ENCODE peak calls at places on chromosomes 12 and 14, in eight cellular contexts. N is body of pancreas; M is H9; D is keratinocyte; O is CD4-positive, CD25-positive, alpha-beta regulatory T cell; X is effector memory CD4-positive, alpha-beta T cell; V is upper lobe of right lung; S is CD8-positive, alpha-beta T cell. U is an unnamed sample.

GRCh38 chr14:50812856-50813543 is 18.0 kb downstream of the NIN start:
- DNase-seq in V (no peak), D (no peak), S (no peak), M (no peak), N (no peak), O (no peak), X (no peak), U (no peak)

GRCh38 chr12:107775093-107775721 is 703 bp downstream of the ASCL4 start:
- DNase-seq in O (no peak), N (no peak), M (peak), D (no peak), X (no peak), V (peak), S (no peak), U (no peak)

GRCh38 chr14:89564999-89565398 is 148.0 kb upstream of the FOXN3 start:
- DNase-seq in V (no peak), N (no peak), X (no peak), O (no peak), S (no peak), M (no peak), D (no peak), U (no peak)

GRCh38 chr12:124024263-124024678 is 51.3 kb downstream of the ZNF664 start:
- DNase-seq in D (no peak), M (peak), O (no peak), X (no peak), N (no peak), S (no peak), V (no peak), U (no peak)

GRCh38 chr12:59452259-59452658 is 143.6 kb upstream of the SLC16A7 start:
- DNase-seq in X (no peak), O (no peak), S (no peak), M (no peak), N (no peak), V (no peak), D (no peak), U (no peak)

GRCh38 chr14:89407856-89408255 is 9.2 kb downstream of the FOXN3 start:
- DNase-seq in O (no peak), S (no peak), X (no peak), V (no peak), D (no peak), M (no peak), N (no peak), U (no peak)

GRCh38 chr14:100107236-100107635 is 42.0 kb downstream of the EVL start:
- DNase-seq in D (peak), S (no peak), O (no peak), V (peak), M (no peak), X (no peak), N (no peak), U (peak)

GRCh38 chr12:71426648-71427047 is 12.9 kb upstream of the LGR5 start:
- DNase-seq in S (no peak), N (no peak), D (no peak), V (no peak), X (no peak), O (no peak), M (no peak), U (no peak)

GRCh38 chr12:92059976-92060375 is 85.7 kb downstream of the BTG1 start:
- DNase-seq in V (no peak), M (no peak), O (no peak), X (no peak), N (no peak), S (no peak), D (no peak), U (no peak)

GRCh38 chr12:27572486-27573255 is 48.7 kb downstream of the PPFIBP1 start:
- DNase-seq in D (no peak), S (no peak), V (no peak), X (no peak), O (no peak), N (no peak), M (no peak), U (no peak)

GRCh38 chr14:79842270-79842669 is 369.0 kb downstream of the DIO2 start:
- DNase-seq in N (peak), S (no peak), X (no peak), M (no peak), D (no peak), O (no peak), V (no peak), U (peak)

GRCh38 chr14:96031691-96032090 is 7.5 kb upstream of the C14orf132 start:
- DNase-seq in D (no peak), V (no peak), S (no peak), O (no peak), X (no peak), M (no peak), N (no peak), U (no peak)

GRCh38 chr12:53966385-53967133 is 6.4 kb upstream of the HOXC11 start:
- DNase-seq in S (no peak), X (no peak), D (no peak), M (no peak), N (no peak), V (no peak), O (no peak), U (no peak)

GRCh38 chr12:120388711-120389431 is 19.9 kb upstream of the MSI1 start:
- DNase-seq in D (no peak), O (no peak), M (peak), N (no peak), X (no peak), V (no peak), S (no peak), U (no peak)

GRCh38 chr14:61749867-61750266 is 12.4 kb upstream of the SNAPC1 start:
- DNase-seq in S (no peak), X (no peak), O (no peak), V (no peak), D (no peak), N (no peak), M (no peak), U (no peak)

GRCh38 chr12:109760930-109761630 is 47.5 kb downstream of the FAM222A start:
- DNase-seq in X (no peak), O (no peak), N (peak), M (peak), V (peak), D (no peak), S (peak), U (no peak)

GRCh38 chr12:26821212-26821701 is 11.7 kb downstream of the ITPR2 start:
- DNase-seq in M (no peak), X (no peak), S (no peak), D (no peak), N (no peak), V (no peak), O (no peak), U (no peak)

GRCh38 chr14:103294091-103294490 is 39.9 kb upstream of the EIF5 start:
- DNase-seq in X (no peak), V (peak), O (no peak), S (no peak), N (no peak), D (no peak), M (no peak), U (no peak)

GRCh38 chr12:130013771-130014484 is 110.1 kb upstream of the TMEM132D start:
- DNase-seq in M (peak), O (no peak), S (no peak), X (no peak), D (no peak), N (peak), V (peak), U (no peak)

GRCh38 chr12:12819752-12820311 is 6.7 kb downstream of the DDX47 start:
- DNase-seq in X (no peak), D (peak), M (no peak), N (no peak), O (no peak), V (no peak), S (no peak), U (peak)

GRCh38 chr14:46580941-46581671 is 70.5 kb downstream of the RPL10L start:
- DNase-seq in M (peak), N (no peak), S (no peak), D (no peak), O (no peak), V (no peak), X (no peak), U (no peak)

GRCh38 chr14:104895786-104896642 is 28.7 kb upstream of the PLD4 start:
- DNase-seq in M (peak), S (no peak), N (peak), D (no peak), O (no peak), V (peak), X (no peak), U (no peak)

GRCh38 chr14:41521891-41522290 is 84.8 kb upstream of the LRFN5 start:
- DNase-seq in D (no peak), M (no peak), V (no peak), S (no peak), X (no peak), N (no peak), O (no peak), U (peak)

GRCh38 chr14:29925106-29925722 is 2.4 kb downstream of the PRKD1 start:
- DNase-seq in S (no peak), X (no peak), M (peak), V (no peak), O (no peak), D (no peak), N (no peak), U (no peak)

GRCh38 chr14:106657460-106657859 is 1131.1 kb downstream of the TMEM121 start:
- DNase-seq in V (no peak), O (no peak), X (peak), S (peak), D (no peak), M (no peak), N (no peak), U (no peak)

GRCh38 chr12:69985656-69986055 is 160.6 kb downstream of the MYRFL start:
- DNase-seq in O (no peak), V (no peak), D (no peak), N (no peak), S (no peak), M (peak), X (no peak), U (no peak)

GRCh38 chr12:110424237-110424636 is 20.7 kb upstream of the ANAPC7 start:
- DNase-seq in N (no peak), O (no peak), S (no peak), V (no peak), X (no peak), M (peak), D (no peak), U (no peak)

GRCh38 chr14:102209224-102209966 is 69.7 kb downstream of the WDR20 start:
- DNase-seq in X (no peak), S (no peak), O (no peak), N (no peak), D (no peak), M (no peak), V (peak), U (no peak)

GRCh38 chr12:56080556-56081138 is 682 bp downstream of the ERBB3 start:
- DNase-seq in S (no peak), O (no peak), X (no peak), V (no peak), M (peak), N (peak), D (peak), U (no peak)

GRCh38 chr14:102893452-102893851 is 29.0 kb upstream of the AMN start:
- DNase-seq in S (no peak), V (peak), D (no peak), M (no peak), X (no peak), O (no peak), N (no peak), U (no peak)

GRCh38 chr12:3542911-3543310 is 51.9 kb downstream of the PRMT8 start:
- DNase-seq in V (no peak), S (no peak), X (no peak), N (no peak), O (no peak), D (no peak), M (no peak), U (no peak)

GRCh38 chr12:39620664-39621658 is 1.4 kb upstream of the ABCD2 start:
- DNase-seq in V (no peak), N (no peak), O (peak), X (peak), D (no peak), S (peak), M (no peak), U (no peak)

GRCh38 chr12:58521152-58521551 is 399.2 kb downstream of the LRIG3 start:
- DNase-seq in M (no peak), V (no peak), O (no peak), X (no peak), D (no peak), N (no peak), S (no peak), U (no peak)

GRCh38 chr12:112540021-112540420 is 121.3 kb downstream of the PTPN11 start:
- DNase-seq in D (no peak), O (no peak), V (no peak), M (no peak), S (no peak), X (no peak), N (no peak), U (no peak)

GRCh38 chr14:68936980-68937379 is 42.1 kb downstream of the ACTN1 start:
- DNase-seq in S (no peak), V (no peak), X (no peak), D (no peak), N (no peak), M (no peak), O (no peak), U (no peak)

GRCh38 chr12:53097207-53097563 is 282 bp upstream of the IGFBP6 start:
- DNase-seq in X (no peak), N (no peak), S (no peak), D (no peak), O (no peak), M (peak), V (no peak), U (no peak)

GRCh38 chr12:105359840-105360239 is 29.3 kb downstream of the C12orf75 start:
- DNase-seq in V (no peak), M (no peak), X (no peak), N (no peak), O (no peak), D (no peak), S (no peak), U (no peak)

GRCh38 chr14:63727231-63727735 is 582 bp downstream of the SGPP1 start:
- DNase-seq in N (peak), D (no peak), S (no peak), M (peak), V (peak), O (peak), X (peak), U (no peak)

GRCh38 chr12:125185740-125186470 is 120.7 kb downstream of the AACS start:
- DNase-seq in S (no peak), X (no peak), N (peak), M (peak), O (no peak), V (peak), D (no peak), U (no peak)

GRCh38 chr12:89750821-89751227 is 42.2 kb upstream of the ATP2B1 start:
- DNase-seq in S (no peak), M (no peak), N (no peak), V (no peak), X (no peak), O (no peak), D (no peak), U (no peak)
- H3K27ac ChIP-seq in S (no peak), M (no peak), N (no peak), V (no peak), X (no peak), O (no peak), D (no peak), U (no peak)

GRCh38 chr12:77438639-77439038 is 373.3 kb upstream of the E2F7 start:
- DNase-seq in N (no peak), D (no peak), V (no peak), S (no peak), X (no peak), M (no peak), O (no peak), U (no peak)
- H3K27ac ChIP-seq in N (no peak), D (no peak), V (no peak), S (no peak), X (no peak), M (no peak), O (no peak), U (no peak)

GRCh38 chr12:46332260-46332659 is 40.3 kb downstream of the SLC38A2 start:
- DNase-seq in D (no peak), O (no peak), V (no peak), N (no peak), S (no peak), X (no peak), M (no peak), U (peak)
- H3K27ac ChIP-seq in D (no peak), O (no peak), V (no peak), N (no peak), S (no peak), X (no peak), M (no peak), U (no peak)

DNA sequence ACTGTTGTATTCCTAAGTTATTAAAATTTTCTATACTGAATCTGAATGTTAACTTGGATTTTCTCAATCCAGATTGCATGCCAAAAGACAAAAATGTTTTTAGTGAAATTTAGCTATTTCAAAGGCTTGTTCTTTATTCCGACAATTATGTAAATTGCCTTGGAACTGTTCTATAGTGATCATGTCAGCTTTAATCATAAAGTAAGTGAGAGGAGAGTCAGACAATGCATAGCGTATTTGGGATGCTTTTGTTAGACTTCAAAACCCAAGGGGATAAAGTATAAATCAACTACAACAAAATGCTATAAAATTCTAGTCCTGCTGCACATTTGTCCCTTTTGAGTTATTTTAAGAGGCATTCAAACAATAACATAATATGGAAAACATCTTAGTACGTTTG is 11.3 kb downstream of the RTRAF start:
- DNase-seq in S (no peak), O (no peak), N (no peak), M (no peak), V (no peak), X (no peak), D (no peak), U (no peak)
- H3K27ac ChIP-seq in S (no peak), O (no peak), N (no peak), M (no peak), V (no peak), X (no peak), D (no peak), U (no peak)

GRCh38 chr12:24380122-24380521 is 430.7 kb upstream of the SOX5 start:
- DNase-seq in O (no peak), V (no peak), X (no peak), S (no peak), N (no peak), M (no peak), D (no peak), U (no peak)

GRCh38 chr12:24378548-24379011 is 429.1 kb upstream of the SOX5 start:
- DNase-seq in O (no peak), V (no peak), M (no peak), X (no peak), N (no peak), D (no peak), S (no peak), U (no peak)

GRCh38 chr12:24379493-24379892 is 430.0 kb upstream of the SOX5 start:
- DNase-seq in M (no peak), N (no peak), D (no peak), V (no peak), S (no peak), X (no peak), O (no peak), U (no peak)

GRCh38 chr12:24381790-24382189 is 432.3 kb upstream of the SOX5 start:
- DNase-seq in N (no peak), M (no peak), D (no peak), O (no peak), X (no peak), V (no peak), S (no peak), U (no peak)

DNA sequence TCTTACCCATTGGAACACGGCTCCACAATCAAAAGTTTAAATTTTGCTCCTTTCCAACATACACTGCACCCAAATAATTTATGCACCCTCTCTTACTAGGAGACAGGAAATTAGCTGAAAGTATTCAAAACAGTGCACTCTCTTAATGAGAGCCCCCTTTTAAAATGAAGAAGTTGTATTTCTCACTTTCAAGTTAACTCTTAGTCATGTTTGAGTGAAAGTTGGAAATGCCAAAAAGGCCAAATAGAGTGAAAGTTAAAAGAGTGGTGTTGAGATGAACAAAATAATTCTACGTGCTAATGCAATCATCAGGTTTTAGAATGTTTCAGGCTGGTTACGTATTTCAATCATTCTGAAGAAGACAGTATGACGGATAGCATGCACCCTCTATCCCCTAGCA is 429.6 kb upstream of the SOX5 start:
- DNase-seq in N (no peak), O (no peak), V (no peak), X (no peak), D (no peak), M (no peak), S (no peak), U (no peak)
- H3K27ac ChIP-seq in N (no peak), O (no peak), V (no peak), X (no peak), D (no peak), M (no peak), S (no peak), U (no peak)

GRCh38 chr12:95118788-95119179 is 45.4 kb upstream of the NR2C1 start:
- DNase-seq in O (no peak), X (no peak), N (no peak), D (no peak), V (no peak), S (no peak), M (no peak), U (no peak)
- H3K27ac ChIP-seq in O (no peak), X (no peak), N (peak), D (peak), V (peak), S (no peak), M (no peak), U (peak)

DNA sequence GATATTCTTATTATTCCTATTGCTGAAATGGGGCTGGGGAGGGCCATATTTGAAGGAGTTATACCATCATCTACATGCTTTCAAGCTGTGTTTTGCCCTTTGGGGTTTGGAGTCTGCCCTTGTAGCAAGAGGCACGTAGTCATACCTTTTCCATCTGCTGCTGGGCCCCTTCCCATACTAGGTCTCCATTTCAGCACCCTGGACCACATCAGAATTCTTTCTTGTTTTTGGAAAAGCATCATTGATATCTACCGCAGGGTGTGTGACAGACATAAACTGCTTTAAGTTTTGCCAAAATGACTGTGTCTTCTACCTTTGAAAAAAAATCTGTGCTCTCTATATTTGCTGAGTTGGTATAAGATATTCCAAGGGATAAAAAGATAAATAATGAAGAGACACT is 12.3 kb upstream of the DUSP6 start:
- DNase-seq in X (no peak), M (no peak), S (no peak), D (no peak), O (no peak), V (no peak), N (no peak), U (no peak)
- H3K27ac ChIP-seq in X (no peak), M (no peak), S (no peak), D (no peak), O (no peak), V (no peak), N (no peak), U (no peak)

GRCh38 chr12:131058700-131059099 is 105.0 kb downstream of the ADGRD1 start:
- DNase-seq in N (no peak), M (no peak), O (no peak), V (no peak), D (no peak), S (no peak), X (no peak), U (no peak)

GRCh38 chr12:131055596-131056233 is 102.0 kb downstream of the ADGRD1 start:
- DNase-seq in S (no peak), V (no peak), D (no peak), X (no peak), O (no peak), N (no peak), M (no peak), U (no peak)

GRCh38 chr12:131057722-131058515 is 104.2 kb downstream of the ADGRD1 start:
- DNase-seq in O (no peak), D (no peak), M (peak), X (no peak), S (no peak), N (no peak), V (no peak), U (no peak)

GRCh38 chr12:131056626-131057025 is 102.9 kb downstream of the ADGRD1 start:
- DNase-seq in S (no peak), N (no peak), X (no peak), O (no peak), V (no peak), M (peak), D (no peak), U (no peak)

DNA sequence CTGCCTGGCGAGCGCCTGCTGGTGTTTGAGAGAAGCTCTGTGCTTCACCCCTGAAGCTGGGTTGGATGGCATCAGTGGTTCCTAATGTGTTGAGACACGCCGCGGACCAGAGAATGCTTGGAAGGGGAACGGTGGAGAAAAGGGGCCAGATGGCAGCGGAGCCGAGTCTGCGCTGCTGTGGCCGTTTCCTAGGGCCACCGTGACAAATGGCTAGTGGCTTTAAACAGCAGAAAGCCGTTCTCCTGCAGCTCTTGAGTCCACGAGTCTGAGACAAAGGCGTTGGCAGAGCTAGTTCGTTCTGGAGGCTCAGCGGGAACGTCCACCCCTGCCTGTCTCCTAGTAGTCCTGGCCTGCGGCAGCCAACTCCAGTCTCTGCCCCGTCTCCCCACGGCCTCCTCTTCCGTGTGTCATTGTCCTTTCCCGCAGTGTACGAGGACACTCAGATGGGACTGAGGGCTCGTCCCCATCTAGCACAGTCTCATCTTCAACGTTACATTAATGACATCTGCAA is 103.6 kb downstream of the ADGRD1 start:
- DNase-seq in O (no peak), N (no peak), X (no peak), V (no peak), S (no peak), M (peak), D (no peak), U (no peak)
- H3K27ac ChIP-seq in O (no peak), N (no peak), X (no peak), V (no peak), S (no peak), M (no peak), D (no peak), U (no peak)